ENCODE peak calls at places on chromosomes 12 and 14, in six cellular contexts. B, G, W, I, D and V are unnamed samples. For H3K36me3, the result is how much of the 10 kb centered on the place peaks cover.

GRCh38 chr12:97921957-97922722 is 459.5 kb downstream of the RMST start:
- DNase-seq in D (no peak), G (peak), B (no peak), I (no peak), W (no peak), V (no peak)

GRCh38 chr14:32588448-32589320 is 259.6 kb downstream of the AKAP6 start:
- DNase-seq in W (no peak), D (no peak), B (no peak), I (peak), G (peak), V (no peak)

GRCh38 chr14:102927346-102927877 is 4.9 kb downstream of the AMN start:
- DNase-seq in B (no peak), D (peak), I (no peak), W (no peak), G (no peak), V (no peak)

GRCh38 chr14:60332869-60333268 is 83.8 kb downstream of the PPM1A start:
- DNase-seq in W (no peak), B (no peak), G (no peak), I (no peak), D (no peak), V (no peak)

GRCh38 chr14:105019861-105020814 is 745 bp downstream of the CDCA4 start:
- DNase-seq in G (peak), W (no peak), D (no peak), B (no peak), I (peak), V (no peak)

GRCh38 chr12:87381747-87382146 is 647.5 kb downstream of the C12orf50 start:
- DNase-seq in G (no peak), D (no peak), I (no peak), W (no peak), B (no peak), V (no peak)

GRCh38 chr12:1184402-1184801 is 193.4 kb downstream of the ERC1 start:
- DNase-seq in W (no peak), D (no peak), B (no peak), G (no peak), I (peak), V (no peak)

GRCh38 chr12:96985515-96986362 is 78.7 kb downstream of the NEDD1 start:
- DNase-seq in D (peak), W (no peak), G (peak), B (no peak), I (no peak), V (no peak)

GRCh38 chr14:102234331-102235264 is 70.4 kb downstream of the MOK start:
- DNase-seq in I (no peak), B (no peak), G (peak), D (peak), W (no peak), V (no peak)

GRCh38 chr12:110199360-110200123 is 75.4 kb downstream of the IFT81 start:
- DNase-seq in W (no peak), B (no peak), D (no peak), G (peak), I (peak), V (no peak)

GRCh38 chr14:89212386-89213235 is 204.4 kb downstream of the FOXN3 start:
- DNase-seq in B (no peak), D (no peak), I (no peak), W (no peak), G (no peak), V (no peak)

DNA sequence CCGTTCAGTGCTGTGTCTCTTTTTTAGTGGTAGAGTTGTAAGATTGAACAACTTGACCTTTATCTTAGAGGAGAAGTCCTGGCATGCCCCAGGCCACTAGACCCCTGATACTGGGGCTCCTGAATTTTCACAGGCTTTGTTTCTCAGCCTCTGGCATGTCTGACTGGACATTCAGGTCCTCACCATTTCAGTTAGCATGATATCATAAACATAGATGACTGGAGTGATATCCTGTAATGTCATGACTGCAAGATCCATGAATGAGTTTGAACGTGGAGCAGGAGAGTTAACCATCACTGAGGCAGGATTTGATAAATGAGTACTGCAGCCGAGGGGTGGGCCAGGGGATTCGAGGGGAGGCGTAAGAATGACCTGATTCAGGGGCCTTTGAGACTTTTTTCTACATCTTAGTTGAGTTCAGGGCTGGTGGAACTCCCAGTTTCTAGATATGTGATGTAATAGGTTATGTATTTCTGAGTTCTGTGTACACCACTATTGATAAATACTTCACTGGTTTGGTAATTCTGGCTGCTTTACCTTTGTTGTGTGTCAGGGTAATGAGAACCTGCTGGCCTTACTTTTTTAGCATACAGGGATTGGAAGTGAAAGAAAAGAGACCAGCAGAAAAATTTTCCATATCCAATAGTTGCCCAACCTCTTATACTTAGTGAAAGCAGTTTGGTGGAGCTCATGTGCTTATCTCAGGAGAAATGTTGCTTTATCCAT is 217.0 kb downstream of the SYNE2 start:
- DNase-seq in D (no peak), W (no peak), B (no peak), I (no peak), G (no peak), V (no peak)
- H3K36me3 ChIP-seq in D (under half), W (half or more), B (under half), I (under half), G (under half), V (under half)

DNA sequence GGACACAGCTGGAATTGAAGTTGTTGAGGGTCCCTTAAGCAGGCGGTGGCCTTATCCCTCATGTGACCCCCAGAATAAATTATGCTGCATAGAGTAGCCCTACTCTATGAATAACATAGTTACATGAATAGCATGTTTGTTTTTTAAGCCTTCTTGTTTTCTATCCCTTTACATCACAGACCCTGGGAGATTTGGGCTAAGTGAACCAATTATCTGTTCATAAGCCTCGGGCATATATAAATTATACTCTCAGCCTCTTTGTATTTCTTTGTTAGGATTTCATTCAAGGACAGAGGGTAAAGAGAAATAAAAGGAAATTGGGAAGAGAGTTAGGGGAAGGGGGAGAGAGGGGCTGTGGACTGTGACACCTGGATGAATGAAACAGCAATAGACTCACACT is 35.4 kb upstream of the RTRAF start:
- DNase-seq in I (no peak), W (no peak), G (no peak), B (no peak), D (no peak), V (no peak)
- H3K36me3 ChIP-seq in I (under half), W (under half), G (under half), B (under half), D (under half), V (under half)

GRCh38 chr12:3655331-3655900 is 97.5 kb downstream of the CRACR2A start:
- DNase-seq in G (peak), I (no peak), D (no peak), B (no peak), W (no peak), V (no peak)
- H3K36me3 ChIP-seq in G (under half), I (under half), D (under half), B (under half), W (under half), V (under half)

DNA sequence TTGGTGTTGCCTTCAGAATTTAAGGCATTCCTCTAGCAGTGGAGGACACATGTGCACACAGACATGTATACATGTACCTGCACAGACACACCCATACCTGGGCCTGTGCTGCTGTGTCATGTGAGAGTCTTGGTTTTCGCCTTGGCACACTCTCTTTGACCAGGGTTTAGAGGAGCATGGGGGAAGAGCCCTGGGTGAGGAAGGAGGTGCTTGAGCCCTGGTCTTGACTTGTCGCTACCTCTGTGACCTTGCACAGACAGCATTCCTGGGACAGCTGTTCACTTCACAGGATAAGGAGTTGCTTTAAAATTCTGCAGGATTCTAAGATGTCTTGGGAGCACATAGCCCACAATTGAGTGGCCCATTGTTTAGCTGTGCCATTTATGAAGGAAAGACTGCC is 94.7 kb downstream of the DDX51 start:
- DNase-seq in G (no peak), B (no peak), W (no peak), D (no peak), I (no peak), V (no peak)
- H3K36me3 ChIP-seq in G (half or more), B (under half), W (half or more), D (under half), I (half or more), V (half or more)

DNA sequence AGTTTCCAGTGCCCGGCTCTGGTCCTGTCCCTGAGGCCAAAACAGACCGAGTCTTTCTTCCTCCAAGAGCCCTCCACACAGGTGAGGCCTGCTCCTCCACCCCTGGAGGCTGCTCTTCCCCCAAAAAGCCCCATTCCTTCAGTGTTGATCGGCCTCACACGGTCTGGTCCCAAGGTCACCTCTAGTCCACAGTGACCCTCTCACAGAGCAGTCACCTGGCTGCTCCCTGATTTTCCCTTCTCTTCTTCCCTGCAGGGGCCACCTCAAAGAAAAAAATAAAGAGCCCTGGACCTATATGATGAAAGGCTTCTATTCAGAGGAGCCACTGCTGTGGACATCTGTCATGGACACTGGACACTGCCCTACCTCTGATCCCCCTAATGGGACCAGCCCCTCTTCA is 42.5 kb downstream of the TTC7B start:
- DNase-seq in G (no peak), I (no peak), W (no peak), B (no peak), D (no peak), V (no peak)
- H3K36me3 ChIP-seq in G (under half), I (under half), W (under half), B (under half), D (under half), V (under half)

DNA sequence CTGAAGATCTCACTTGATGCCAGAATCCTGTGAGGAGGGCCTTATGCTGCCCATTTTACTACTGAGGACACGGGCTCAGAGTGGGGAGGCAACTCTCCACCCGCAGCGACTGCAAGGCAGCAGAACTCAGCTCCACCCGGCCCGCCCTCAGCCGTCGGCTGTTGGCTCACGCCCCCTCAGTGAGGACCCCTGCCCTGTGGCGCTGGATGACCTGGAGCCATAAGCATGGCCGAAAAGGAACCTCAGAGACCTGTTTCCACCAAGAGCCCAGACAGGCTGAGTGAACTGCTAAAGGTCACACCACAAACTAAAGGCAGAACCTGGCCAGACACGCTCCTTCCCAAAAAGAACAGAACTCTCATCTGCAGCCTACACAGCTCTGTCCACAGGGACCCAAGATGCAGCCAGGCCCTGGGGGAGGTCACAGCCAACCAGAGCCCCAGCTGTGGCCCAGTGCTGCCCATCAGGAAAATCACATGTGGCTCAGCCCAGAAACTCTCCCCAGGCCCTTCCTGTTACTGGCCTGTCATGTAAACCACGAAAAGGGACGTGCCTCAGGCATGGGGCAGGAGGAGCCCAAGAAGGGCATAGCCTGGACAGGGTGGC is 32.8 kb downstream of the CCNK start:
- DNase-seq in G (no peak), B (no peak), D (peak), I (no peak), W (no peak), V (no peak)
- H3K36me3 ChIP-seq in G (under half), B (under half), D (under half), I (under half), W (half or more), V (under half)

GRCh38 chr12:104340917-104341611 is 37.5 kb downstream of the EID3 start:
- DNase-seq in I (no peak), G (no peak), B (no peak), W (no peak), D (no peak), V (no peak)
- H3K36me3 ChIP-seq in I (half or more), G (half or more), B (under half), W (half or more), D (under half), V (half or more)

DNA sequence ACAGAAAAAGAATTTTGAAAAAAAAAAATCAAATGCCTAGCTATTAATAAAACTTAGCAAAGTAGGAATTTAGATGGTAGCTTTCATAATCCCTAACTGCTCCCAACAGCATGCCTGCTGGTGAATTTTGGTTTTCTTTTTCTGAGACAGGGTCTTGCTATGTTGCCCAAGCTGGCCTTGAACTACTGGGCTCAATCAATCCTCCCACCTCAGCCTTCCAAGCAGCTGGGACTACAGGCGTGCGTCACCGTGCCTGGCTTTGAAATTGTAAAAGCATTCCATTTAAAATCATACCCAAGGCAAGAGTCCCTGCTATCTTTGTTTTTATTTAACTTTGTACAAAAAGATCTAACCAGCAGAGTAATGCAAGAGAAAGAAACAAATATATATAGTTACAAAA is 20.7 kb downstream of the FBXO21 start:
- DNase-seq in B (no peak), I (no peak), W (no peak), D (no peak), G (no peak), V (no peak)
- H3K36me3 ChIP-seq in B (under half), I (half or more), W (half or more), D (under half), G (half or more), V (half or more)